ENCODE peak calls at places on chromosomes 6 and 20, in five cellular contexts. Q is EL, B is GM06990, H is hippocampal formation, S is NCI-H748 treated with DMSO at 0.1 percent for 48 hours. G is an unnamed sample.

GRCh38 chr6:13767121-13767794 is 47.1 kb downstream of the MCUR1 start:
- DNase-seq in Q (peak; percentile 62), B (no peak), H (peak; percentile 34), S (no peak), G (no peak)

GRCh38 chr20:37475258-37475657 is 45.8 kb upstream of the NNAT start:
- DNase-seq in Q (no peak), B (no peak), H (no peak), S (no peak), G (no peak)

GRCh38 chr20:24879875-24880274 is 69.2 kb upstream of the CST7 start:
- DNase-seq in Q (no peak), B (no peak), H (no peak), S (no peak), G (no peak)

GRCh38 chr6:35258858-35259193 is 709 bp upstream of the ZNF76 start:
- DNase-seq in Q (no peak), B (no peak), H (no peak), S (peak; percentile 60), G (no peak)

GRCh38 chr20:24785141-24785924 is 163.7 kb upstream of the CST7 start:
- DNase-seq in Q (peak; percentile 87), B (no peak), H (no peak), S (no peak), G (no peak)

GRCh38 chr6:166629628-166630027 is 2.6 kb upstream of the RPS6KA2 start:
- DNase-seq in Q (peak; percentile 45), B (no peak), H (no peak), S (no peak), G (no peak)

GRCh38 chr6:154187203-154187602 is 148.2 kb downstream of the OPRM1 start:
- DNase-seq in Q (no peak), B (no peak), H (no peak), S (no peak), G (no peak)

GRCh38 chr20:47220161-47220582 is 136.3 kb downstream of the ZMYND8 start:
- DNase-seq in Q (peak; percentile 38), B (no peak), H (no peak), S (no peak), G (no peak)

GRCh38 chr20:37656945-37657344 is 36.9 kb upstream of the CTNNBL1 start:
- DNase-seq in Q (no peak), B (no peak), H (no peak), S (no peak), G (no peak)

GRCh38 chr6:117547688-117548621 is 54.4 kb downstream of the GOPC start:
- DNase-seq in Q (peak; percentile 73), B (peak; percentile 31), H (no peak), S (no peak), G (no peak)

GRCh38 chr6:168404560-168404959 is 36.4 kb upstream of the SMOC2 start:
- DNase-seq in Q (no peak), B (no peak), H (no peak), S (no peak), G (no peak)

GRCh38 chr6:12288844-12289654 is 1.1 kb upstream of the EDN1 start:
- DNase-seq in Q (peak; percentile 79), B (peak; percentile 31), H (no peak), S (peak; percentile 38), G (peak; percentile 70)

GRCh38 chr6:105432797-105433196 is 29.9 kb upstream of the PREP start:
- DNase-seq in Q (peak; percentile 95), B (no peak), H (no peak), S (no peak), G (no peak)

GRCh38 chr6:25918083-25918683 is 12.3 kb downstream of the SLC17A2 start:
- DNase-seq in Q (no peak), B (no peak), H (no peak), S (no peak), G (no peak)

GRCh38 chr6:65538644-65539043 is 168.4 kb downstream of the EYS start:
- DNase-seq in Q (no peak), B (no peak), H (no peak), S (no peak), G (no peak)

GRCh38 chr20:62266340-62266739 is 28.0 kb downstream of the OSBPL2 start:
- DNase-seq in Q (no peak), B (no peak), H (no peak), S (no peak), G (no peak)

GRCh38 chr6:75602164-75602896 is 650 bp downstream of the SENP6 start:
- DNase-seq in Q (peak; percentile 49), B (peak; percentile 77), H (no peak), S (peak; percentile 4), G (no peak)

GRCh38 chr20:13735829-13736228 is 48.9 kb downstream of the ESF1 start:
- DNase-seq in Q (no peak), B (no peak), H (no peak), S (no peak), G (no peak)

GRCh38 chr6:33621396-33622388 is 570 bp downstream of the ITPR3 start:
- DNase-seq in Q (peak; percentile 67), B (peak; percentile 54), H (no peak), S (peak; percentile 63), G (no peak)

GRCh38 chr6:136317023-136317649 is 27.5 kb upstream of the BCLAF1 start:
- DNase-seq in Q (peak; percentile 63), B (no peak), H (peak; percentile 57), S (peak; percentile 44), G (peak; percentile 43)

GRCh38 chr20:25382704-25383370 is 7.8 kb downstream of the ABHD12 start:
- DNase-seq in Q (no peak), B (no peak), H (no peak), S (no peak), G (no peak)

GRCh38 chr6:89026151-89026550 is 54.4 kb upstream of the PNRC1 start:
- DNase-seq in Q (no peak), B (no peak), H (no peak), S (no peak), G (no peak)

GRCh38 chr6:36829919-36830544 is 9.2 kb downstream of the CPNE5 start:
- DNase-seq in Q (no peak), B (no peak), H (peak; percentile 46), S (no peak), G (no peak)

GRCh38 chr6:129370268-129370916 is 339.6 kb downstream of the ARHGAP18 start:
- DNase-seq in Q (peak; percentile 56), B (no peak), H (peak; percentile 36), S (peak; percentile 37), G (no peak)

GRCh38 chr20:38270869-38271608 is 10.5 kb upstream of the KIAA1755 start:
- DNase-seq in Q (peak; percentile 97), B (no peak), H (no peak), S (no peak), G (no peak)

GRCh38 chr6:1611572-1612385 is 2.1 kb downstream of the FOXC1 start:
- DNase-seq in Q (peak; percentile 65), B (no peak), H (no peak), S (peak; percentile 41), G (no peak)